ENCODE peak calls at places on chromosomes 13 and 19, in ten cellular contexts. I is tibial nerve; V is HCT116; J is mucosa of descending colon; B is CD4-positive, alpha-beta memory T cell; Y is A549; U is left ventricle myocardium inferior; Z is neural progenitor cell; R is PC-9; O is transverse colon. N is an unnamed sample. For H3K9me3, the result is how much of the 10 kb centered on the place peaks cover.

GRCh38 chr19:38213911-38214625 is 10.0 kb downstream of the DPF1 start:
- DNase-seq in I (no peak), V (no peak), J (no peak), B (peak), Y (no peak), U (no peak), Z (peak), R (peak), O (no peak), N (peak)

GRCh38 chr13:53605306-53605705 is 576.7 kb downstream of the OLFM4 start:
- DNase-seq in I (no peak), V (no peak), J (no peak), B (no peak), Y (no peak), U (no peak), Z (no peak), R (no peak), O (no peak), N (no peak)

GRCh38 chr13:99446242-99446641 is 55.0 kb upstream of the TM9SF2 start:
- DNase-seq in I (no peak), V (peak), J (no peak), B (no peak), Y (no peak), U (no peak), Z (no peak), R (no peak), O (no peak), N (no peak)

GRCh38 chr13:48070942-48071341 is 24.0 kb downstream of the MED4 start:
- DNase-seq in I (no peak), V (no peak), J (no peak), B (no peak), Y (no peak), U (no peak), Z (no peak), R (no peak), O (no peak), N (no peak)

GRCh38 chr13:104408733-104409132 is 1342.5 kb upstream of the SLC10A2 start:
- DNase-seq in I (no peak), V (no peak), J (no peak), B (no peak), Y (no peak), U (no peak), Z (no peak), R (peak), O (no peak), N (no peak)

GRCh38 chr13:44664308-44664707 is 88.2 kb upstream of the TSC22D1 start:
- DNase-seq in I (no peak), V (no peak), J (no peak), B (no peak), Y (no peak), U (no peak), Z (peak), R (no peak), O (no peak), N (no peak)

GRCh38 chr19:49080392-49080791 is 4.9 kb upstream of the SNRNP70 start:
- DNase-seq in I (no peak), V (no peak), J (no peak), B (no peak), Y (no peak), U (no peak), Z (no peak), R (no peak), O (no peak), N (no peak)

GRCh38 chr19:41993612-41994483 is at the start of gene ATP1A3:
- DNase-seq in I (no peak), V (peak), J (peak), B (peak), Y (peak), U (peak), Z (peak), R (no peak), O (peak), N (peak)

GRCh38 chr13:108733141-108733540 is 103.7 kb downstream of the MYO16 start:
- DNase-seq in I (no peak), V (no peak), J (no peak), B (no peak), Y (no peak), U (no peak), Z (no peak), R (no peak), O (no peak), N (no peak)

GRCh38 chr19:22832031-22832762 is at the start of gene ZNF723:
- DNase-seq in I (no peak), V (no peak), J (no peak), B (no peak), Y (no peak), U (no peak), Z (no peak), R (no peak), O (no peak), N (no peak)

GRCh38 chr13:27792393-27793218 is at the start of gene GSX1:
- DNase-seq in I (no peak), V (no peak), J (peak), B (peak), Y (peak), U (peak), Z (peak), R (no peak), O (peak), N (peak)

GRCh38 chr19:35755160-35755549 is 1.7 kb downstream of the HSPB6 start:
- DNase-seq in I (no peak), V (no peak), J (no peak), B (no peak), Y (no peak), U (no peak), Z (no peak), R (no peak), O (no peak), N (no peak)

GRCh38 chr19:12774588-12775555 is at the start of gene HOOK2:
- DNase-seq in I (peak), V (peak), J (peak), B (no peak), Y (no peak), U (no peak), Z (peak), R (peak), O (peak), N (peak)

GRCh38 chr19:49595819-49596404 is 4.9 kb downstream of the PRR12 start:
- DNase-seq in I (no peak), V (no peak), J (no peak), B (no peak), Y (no peak), U (no peak), Z (no peak), R (peak), O (no peak), N (no peak)

GRCh38 chr13:66586489-66586888 is 643.6 kb downstream of the PCDH9 start:
- DNase-seq in I (no peak), V (no peak), J (no peak), B (no peak), Y (no peak), U (no peak), Z (no peak), R (no peak), O (no peak), N (no peak)

GRCh38 chr19:18488838-18489626 is 32.8 kb downstream of the ELL start:
- DNase-seq in I (no peak), V (no peak), J (no peak), B (no peak), Y (peak), U (no peak), Z (peak), R (no peak), O (peak), N (no peak)

GRCh38 chr19:19884583-19884982 is 16.2 kb upstream of the ZNF93 start:
- DNase-seq in I (no peak), V (no peak), J (no peak), B (no peak), Y (no peak), U (no peak), Z (no peak), R (no peak), O (no peak), N (no peak)
- H3K9me3 ChIP-seq in I (under half), V (under half), J (half or more), B (under half), Y (under half), U (under half), Z (half or more), R (half or more), O (under half), N (under half)

DNA sequence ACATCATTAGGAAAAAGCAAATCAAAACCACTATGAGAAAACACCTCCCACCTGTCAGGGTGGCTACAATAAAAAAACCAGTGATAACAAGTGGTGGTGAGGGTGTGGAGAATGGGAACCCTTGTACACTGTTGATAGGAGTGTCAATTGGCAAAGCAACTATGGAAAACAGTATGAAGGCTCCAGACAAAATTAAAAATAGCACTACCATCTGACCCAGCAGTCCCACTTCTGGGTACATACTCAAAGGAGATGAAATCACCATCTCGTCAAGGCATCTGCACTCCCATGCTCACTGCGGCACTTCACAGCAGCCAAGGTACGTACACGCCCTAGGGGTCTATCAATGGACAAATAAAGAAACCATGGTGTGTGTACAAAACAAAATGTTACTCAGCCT is 715.1 kb downstream of the UQCRFS1 start:
- DNase-seq in I (no peak), V (no peak), J (no peak), B (no peak), Y (no peak), U (no peak), Z (no peak), R (no peak), O (no peak), N (no peak)
- H3K9me3 ChIP-seq in I (under half), V (under half), J (under half), B (under half), Y (under half), U (under half), Z (under half), R (under half), O (under half), N (under half)

GRCh38 chr19:21335721-21336120 is 6.5 kb upstream of the ZNF708 start:
- DNase-seq in I (no peak), V (no peak), J (no peak), B (no peak), Y (no peak), U (no peak), Z (no peak), R (no peak), O (no peak), N (no peak)
- H3K9me3 ChIP-seq in I (under half), V (under half), J (half or more), B (under half), Y (under half), U (half or more), Z (under half), R (under half), O (under half), N (under half)

DNA sequence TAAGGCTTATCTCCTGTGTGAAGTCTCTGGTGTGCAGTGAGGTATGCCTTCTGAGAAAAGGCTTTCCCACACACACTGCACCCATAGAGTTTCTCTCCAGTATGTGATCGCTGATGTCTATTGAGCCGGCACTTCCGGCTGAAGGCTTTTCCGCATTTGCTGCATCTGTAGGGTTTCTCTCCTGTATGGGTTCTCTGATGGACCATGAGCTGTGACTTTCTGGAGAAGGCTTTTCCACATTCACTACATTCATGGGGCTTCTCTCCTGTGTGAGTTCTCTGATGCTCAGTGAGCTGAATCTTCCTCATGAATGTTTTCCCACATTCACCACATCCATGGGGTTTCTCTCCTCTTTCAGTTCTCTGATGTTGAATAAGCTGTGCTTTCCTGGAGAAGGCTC is 14.7 kb downstream of the ZNF577 start:
- DNase-seq in I (no peak), V (no peak), J (no peak), B (no peak), Y (no peak), U (no peak), Z (no peak), R (no peak), O (no peak), N (no peak)
- H3K9me3 ChIP-seq in I (under half), V (half or more), J (half or more), B (under half), Y (half or more), U (half or more), Z (half or more), R (half or more), O (half or more), N (half or more)

N was measured in T-helper 17 cell.